ENCODE peak calls at places on chromosomes 7 and 10, in ten cellular contexts. One of them, this sample, is unnamed.
A peak's percentile ranks its signal among the peaks of the same experiment; 100 is the strongest.

GRCh38 chr10:132313865-132314264 is 6.1 kb upstream of the STK32C start:
- DNase-seq in iPS-NIHi11: no peak
- DNase-seq in AG08396: no peak
- DNase-seq in ovary: peak; percentile 8
- DNase-seq in Jurkat, Clone E6-1: no peak
- DNase-seq in AG04450: no peak
- DNase-seq in activated CD4-positive, alpha-beta T cell treated with anti-CD3 and anti-CD28 coated beads, Interleukin-2, amount 50 U/mL, for 4 hours: no peak
- DNase-seq in activated effector memory CD4-positive, alpha-beta T cell treated with Interleukin-2 at 50 U/mL for 16 hours: no peak
- DNase-seq in NCI-H524: no peak
- DNase-seq in caudate nucleus: no peak
- DNase-seq in this sample: no peak

GRCh38 chr7:87000344-87000743 is 59.1 kb downstream of the ELAPOR2 start:
- DNase-seq in iPS-NIHi11: no peak
- DNase-seq in AG08396: no peak
- DNase-seq in ovary: no peak
- DNase-seq in Jurkat, Clone E6-1: no peak
- DNase-seq in AG04450: no peak
- DNase-seq in activated CD4-positive, alpha-beta T cell treated with anti-CD3 and anti-CD28 coated beads, Interleukin-2, amount 50 U/mL, for 4 hours: no peak
- DNase-seq in activated effector memory CD4-positive, alpha-beta T cell treated with Interleukin-2 at 50 U/mL for 16 hours: no peak
- DNase-seq in NCI-H524: peak; percentile 33
- DNase-seq in caudate nucleus: no peak
- DNase-seq in this sample: no peak

GRCh38 chr10:103197177-103197576 is 4.1 kb upstream of the NT5C2 start:
- DNase-seq in iPS-NIHi11: peak; percentile 27
- DNase-seq in AG08396: peak; percentile 77
- DNase-seq in ovary: no peak
- DNase-seq in Jurkat, Clone E6-1: no peak
- DNase-seq in AG04450: peak; percentile 20
- DNase-seq in activated CD4-positive, alpha-beta T cell treated with anti-CD3 and anti-CD28 coated beads, Interleukin-2, amount 50 U/mL, for 4 hours: no peak
- DNase-seq in activated effector memory CD4-positive, alpha-beta T cell treated with Interleukin-2 at 50 U/mL for 16 hours: no peak
- DNase-seq in NCI-H524: no peak
- DNase-seq in caudate nucleus: no peak
- DNase-seq in this sample: no peak

GRCh38 chr10:60952067-60952845 is 8.3 kb upstream of the RHOBTB1 start:
- DNase-seq in iPS-NIHi11: no peak
- DNase-seq in AG08396: no peak
- DNase-seq in ovary: no peak
- DNase-seq in Jurkat, Clone E6-1: no peak
- DNase-seq in AG04450: no peak
- DNase-seq in activated CD4-positive, alpha-beta T cell treated with anti-CD3 and anti-CD28 coated beads, Interleukin-2, amount 50 U/mL, for 4 hours: no peak
- DNase-seq in activated effector memory CD4-positive, alpha-beta T cell treated with Interleukin-2 at 50 U/mL for 16 hours: no peak
- DNase-seq in NCI-H524: no peak
- DNase-seq in caudate nucleus: no peak
- DNase-seq in this sample: no peak

GRCh38 chr7:155526225-155526624 is 20.1 kb downstream of the CNPY1 start:
- DNase-seq in iPS-NIHi11: no peak
- DNase-seq in AG08396: no peak
- DNase-seq in ovary: no peak
- DNase-seq in Jurkat, Clone E6-1: no peak
- DNase-seq in AG04450: no peak
- DNase-seq in activated CD4-positive, alpha-beta T cell treated with anti-CD3 and anti-CD28 coated beads, Interleukin-2, amount 50 U/mL, for 4 hours: no peak
- DNase-seq in activated effector memory CD4-positive, alpha-beta T cell treated with Interleukin-2 at 50 U/mL for 16 hours: no peak
- DNase-seq in NCI-H524: no peak
- DNase-seq in caudate nucleus: no peak
- DNase-seq in this sample: no peak

GRCh38 chr10:76113952-76114351 is 682.5 kb downstream of the LRMDA start:
- DNase-seq in iPS-NIHi11: no peak
- DNase-seq in AG08396: no peak
- DNase-seq in ovary: no peak
- DNase-seq in Jurkat, Clone E6-1: no peak
- DNase-seq in AG04450: no peak
- DNase-seq in activated CD4-positive, alpha-beta T cell treated with anti-CD3 and anti-CD28 coated beads, Interleukin-2, amount 50 U/mL, for 4 hours: no peak
- DNase-seq in activated effector memory CD4-positive, alpha-beta T cell treated with Interleukin-2 at 50 U/mL for 16 hours: no peak
- DNase-seq in NCI-H524: peak; percentile 67
- DNase-seq in caudate nucleus: no peak
- DNase-seq in this sample: no peak

GRCh38 chr7:83613232-83613631 is 35.7 kb downstream of the SEMA3E start:
- DNase-seq in iPS-NIHi11: no peak
- DNase-seq in AG08396: no peak
- DNase-seq in ovary: no peak
- DNase-seq in Jurkat, Clone E6-1: no peak
- DNase-seq in AG04450: no peak
- DNase-seq in activated CD4-positive, alpha-beta T cell treated with anti-CD3 and anti-CD28 coated beads, Interleukin-2, amount 50 U/mL, for 4 hours: no peak
- DNase-seq in activated effector memory CD4-positive, alpha-beta T cell treated with Interleukin-2 at 50 U/mL for 16 hours: no peak
- DNase-seq in NCI-H524: no peak
- DNase-seq in caudate nucleus: no peak
- DNase-seq in this sample: no peak

GRCh38 chr7:140062118-140062527 is 628 bp downstream of the PARP12 start:
- DNase-seq in iPS-NIHi11: no peak
- DNase-seq in AG08396: no peak
- DNase-seq in ovary: peak; percentile 52
- DNase-seq in Jurkat, Clone E6-1: peak; percentile 23
- DNase-seq in AG04450: no peak
- DNase-seq in activated CD4-positive, alpha-beta T cell treated with anti-CD3 and anti-CD28 coated beads, Interleukin-2, amount 50 U/mL, for 4 hours: peak; percentile 58
- DNase-seq in activated effector memory CD4-positive, alpha-beta T cell treated with Interleukin-2 at 50 U/mL for 16 hours: peak; percentile 32
- DNase-seq in NCI-H524: peak; percentile 14
- DNase-seq in caudate nucleus: no peak
- DNase-seq in this sample: peak; percentile 22

GRCh38 chr10:123134915-123135414 is 805 bp upstream of the HMX3 start:
- DNase-seq in iPS-NIHi11: peak; percentile 54
- DNase-seq in AG08396: no peak
- DNase-seq in ovary: no peak
- DNase-seq in Jurkat, Clone E6-1: no peak
- DNase-seq in AG04450: no peak
- DNase-seq in activated CD4-positive, alpha-beta T cell treated with anti-CD3 and anti-CD28 coated beads, Interleukin-2, amount 50 U/mL, for 4 hours: no peak
- DNase-seq in activated effector memory CD4-positive, alpha-beta T cell treated with Interleukin-2 at 50 U/mL for 16 hours: no peak
- DNase-seq in NCI-H524: no peak
- DNase-seq in caudate nucleus: no peak
- DNase-seq in this sample: no peak

GRCh38 chr10:30775779-30776591 is 146.4 kb upstream of the LYZL2 start:
- DNase-seq in iPS-NIHi11: no peak
- DNase-seq in AG08396: peak; percentile 86
- DNase-seq in ovary: peak; percentile 48
- DNase-seq in Jurkat, Clone E6-1: no peak
- DNase-seq in AG04450: peak; percentile 91
- DNase-seq in activated CD4-positive, alpha-beta T cell treated with anti-CD3 and anti-CD28 coated beads, Interleukin-2, amount 50 U/mL, for 4 hours: no peak
- DNase-seq in activated effector memory CD4-positive, alpha-beta T cell treated with Interleukin-2 at 50 U/mL for 16 hours: no peak
- DNase-seq in NCI-H524: no peak
- DNase-seq in caudate nucleus: no peak
- DNase-seq in this sample: no peak

GRCh38 chr7:130266961-130267321 is 278 bp downstream of the CPA2 start:
- DNase-seq in iPS-NIHi11: no peak
- DNase-seq in AG08396: no peak
- DNase-seq in ovary: no peak
- DNase-seq in Jurkat, Clone E6-1: no peak
- DNase-seq in AG04450: no peak
- DNase-seq in activated CD4-positive, alpha-beta T cell treated with anti-CD3 and anti-CD28 coated beads, Interleukin-2, amount 50 U/mL, for 4 hours: no peak
- DNase-seq in activated effector memory CD4-positive, alpha-beta T cell treated with Interleukin-2 at 50 U/mL for 16 hours: no peak
- DNase-seq in NCI-H524: no peak
- DNase-seq in caudate nucleus: no peak
- DNase-seq in this sample: no peak

This sample was measured in HAP-1.